ENCODE peak calls at places on chromosomes 13 and 19, in nine cellular contexts. One of them, this sample, is unnamed.

GRCh38 chr13:110308377-110309158 is 1.5 kb downstream of the COL4A2 start:
- DNase-seq in osteoblast: peak
- DNase-seq in WTC11: peak
- DNase-seq in lower lobe of right lung: no peak
- DNase-seq in fibroblast of pulmonary artery: peak
- DNase-seq in prostate gland: no peak
- DNase-seq in PC-9: no peak
- DNase-seq in breast epithelium: no peak
- DNase-seq in psoas muscle: no peak
- DNase-seq in this sample: peak

GRCh38 chr19:3253270-3253669 is 28.8 kb downstream of the CELF5 start:
- DNase-seq in osteoblast: peak
- DNase-seq in WTC11: no peak
- DNase-seq in lower lobe of right lung: no peak
- DNase-seq in fibroblast of pulmonary artery: no peak
- DNase-seq in prostate gland: no peak
- DNase-seq in PC-9: no peak
- DNase-seq in breast epithelium: no peak
- DNase-seq in psoas muscle: no peak
- DNase-seq in this sample: no peak

GRCh38 chr19:46017874-46018675 is 4.8 kb downstream of the PGLYRP1 start:
- DNase-seq in osteoblast: no peak
- DNase-seq in WTC11: no peak
- DNase-seq in lower lobe of right lung: no peak
- DNase-seq in fibroblast of pulmonary artery: no peak
- DNase-seq in prostate gland: no peak
- DNase-seq in PC-9: no peak
- DNase-seq in breast epithelium: no peak
- DNase-seq in psoas muscle: no peak
- DNase-seq in this sample: no peak

GRCh38 chr19:44747739-44748425 is 626 bp upstream of the BCL3 start:
- DNase-seq in osteoblast: peak
- DNase-seq in WTC11: no peak
- DNase-seq in lower lobe of right lung: peak
- DNase-seq in fibroblast of pulmonary artery: peak
- DNase-seq in prostate gland: no peak
- DNase-seq in PC-9: peak
- DNase-seq in breast epithelium: no peak
- DNase-seq in psoas muscle: peak
- DNase-seq in this sample: peak

GRCh38 chr19:460877-461609 is at the start of gene SHC2:
- DNase-seq in osteoblast: no peak
- DNase-seq in WTC11: no peak
- DNase-seq in lower lobe of right lung: no peak
- DNase-seq in fibroblast of pulmonary artery: no peak
- DNase-seq in prostate gland: peak
- DNase-seq in PC-9: no peak
- DNase-seq in breast epithelium: no peak
- DNase-seq in psoas muscle: peak
- DNase-seq in this sample: no peak

GRCh38 chr19:48654299-48655059 is 8.5 kb upstream of the CA11 start:
- DNase-seq in osteoblast: peak
- DNase-seq in WTC11: no peak
- DNase-seq in lower lobe of right lung: no peak
- DNase-seq in fibroblast of pulmonary artery: no peak
- DNase-seq in prostate gland: no peak
- DNase-seq in PC-9: no peak
- DNase-seq in breast epithelium: no peak
- DNase-seq in psoas muscle: no peak
- DNase-seq in this sample: no peak

GRCh38 chr13:95440441-95441088 is 112.0 kb upstream of the CLDN10 start:
- DNase-seq in osteoblast: no peak
- DNase-seq in WTC11: no peak
- DNase-seq in lower lobe of right lung: no peak
- DNase-seq in fibroblast of pulmonary artery: peak
- DNase-seq in prostate gland: no peak
- DNase-seq in PC-9: no peak
- DNase-seq in breast epithelium: no peak
- DNase-seq in psoas muscle: no peak
- DNase-seq in this sample: no peak

GRCh38 chr13:98965325-98965724 is 12.5 kb downstream of the DOCK9 start:
- DNase-seq in osteoblast: no peak
- DNase-seq in WTC11: no peak
- DNase-seq in lower lobe of right lung: no peak
- DNase-seq in fibroblast of pulmonary artery: no peak
- DNase-seq in prostate gland: no peak
- DNase-seq in PC-9: no peak
- DNase-seq in breast epithelium: no peak
- DNase-seq in psoas muscle: no peak
- DNase-seq in this sample: no peak

GRCh38 chr19:597406-598315 is 8.0 kb downstream of the HCN2 start:
- DNase-seq in osteoblast: no peak
- DNase-seq in WTC11: no peak
- DNase-seq in lower lobe of right lung: no peak
- DNase-seq in fibroblast of pulmonary artery: no peak
- DNase-seq in prostate gland: no peak
- DNase-seq in PC-9: no peak
- DNase-seq in breast epithelium: no peak
- DNase-seq in psoas muscle: no peak
- DNase-seq in this sample: no peak

GRCh38 chr13:49113526-49114286 is 106.4 kb upstream of the MLNR start:
- DNase-seq in osteoblast: no peak
- DNase-seq in WTC11: no peak
- DNase-seq in lower lobe of right lung: no peak
- DNase-seq in fibroblast of pulmonary artery: peak
- DNase-seq in prostate gland: no peak
- DNase-seq in PC-9: peak
- DNase-seq in breast epithelium: no peak
- DNase-seq in psoas muscle: no peak
- DNase-seq in this sample: peak

GRCh38 chr19:43798546-43799409 is 3.5 kb downstream of the LYPD5 start:
- DNase-seq in osteoblast: no peak
- DNase-seq in WTC11: peak
- DNase-seq in lower lobe of right lung: peak
- DNase-seq in fibroblast of pulmonary artery: no peak
- DNase-seq in prostate gland: peak
- DNase-seq in PC-9: peak
- DNase-seq in breast epithelium: peak
- DNase-seq in psoas muscle: peak
- DNase-seq in this sample: peak

GRCh38 chr19:21850636-21851255 is 14.8 kb upstream of the ZNF43 start:
- DNase-seq in osteoblast: no peak
- DNase-seq in WTC11: no peak
- DNase-seq in lower lobe of right lung: no peak
- DNase-seq in fibroblast of pulmonary artery: no peak
- DNase-seq in prostate gland: no peak
- DNase-seq in PC-9: no peak
- DNase-seq in breast epithelium: no peak
- DNase-seq in psoas muscle: no peak
- DNase-seq in this sample: no peak

GRCh38 chr19:8238251-8238650 is 29.1 kb downstream of the CERS4 start:
- DNase-seq in osteoblast: peak
- DNase-seq in WTC11: no peak
- DNase-seq in lower lobe of right lung: no peak
- DNase-seq in fibroblast of pulmonary artery: no peak
- DNase-seq in prostate gland: no peak
- DNase-seq in PC-9: no peak
- DNase-seq in breast epithelium: no peak
- DNase-seq in psoas muscle: no peak
- DNase-seq in this sample: no peak

GRCh38 chr19:57465680-57466381 is 8.9 kb upstream of the VN1R1 start:
- DNase-seq in osteoblast: no peak
- DNase-seq in WTC11: peak
- DNase-seq in lower lobe of right lung: no peak
- DNase-seq in fibroblast of pulmonary artery: peak
- DNase-seq in prostate gland: no peak
- DNase-seq in PC-9: peak
- DNase-seq in breast epithelium: no peak
- DNase-seq in psoas muscle: no peak
- DNase-seq in this sample: peak
- TF ChIP-seq CTCF in osteoblast: peak
- TF ChIP-seq CTCF in WTC11: peak
- TF ChIP-seq CTCF in lower lobe of right lung: peak
- TF ChIP-seq CTCF in fibroblast of pulmonary artery: peak
- TF ChIP-seq CTCF in prostate gland: no peak
- TF ChIP-seq CTCF in PC-9: peak
- TF ChIP-seq CTCF in breast epithelium: no peak
- TF ChIP-seq CTCF in psoas muscle: no peak
- TF ChIP-seq CTCF in this sample: peak

GRCh38 chr19:19523177-19523576 is 5.5 kb upstream of the YJEFN3 start:
- DNase-seq in osteoblast: no peak
- DNase-seq in WTC11: no peak
- DNase-seq in lower lobe of right lung: no peak
- DNase-seq in fibroblast of pulmonary artery: no peak
- DNase-seq in prostate gland: no peak
- DNase-seq in PC-9: no peak
- DNase-seq in breast epithelium: no peak
- DNase-seq in psoas muscle: no peak
- DNase-seq in this sample: no peak
- TF ChIP-seq CTCF in osteoblast: no peak
- TF ChIP-seq CTCF in WTC11: no peak
- TF ChIP-seq CTCF in lower lobe of right lung: no peak
- TF ChIP-seq CTCF in fibroblast of pulmonary artery: no peak
- TF ChIP-seq CTCF in prostate gland: no peak
- TF ChIP-seq CTCF in PC-9: no peak
- TF ChIP-seq CTCF in breast epithelium: no peak
- TF ChIP-seq CTCF in psoas muscle: no peak
- TF ChIP-seq CTCF in this sample: no peak

GRCh38 chr19:38849746-38850230 is at the start of gene HNRNPL:
- DNase-seq in osteoblast: peak
- DNase-seq in WTC11: peak
- DNase-seq in lower lobe of right lung: peak
- DNase-seq in fibroblast of pulmonary artery: no peak
- DNase-seq in prostate gland: no peak
- DNase-seq in PC-9: no peak
- DNase-seq in breast epithelium: peak
- DNase-seq in psoas muscle: peak
- DNase-seq in this sample: no peak

GRCh38 chr19:38851622-38852230 is 1.9 kb upstream of the HNRNPL start:
- DNase-seq in osteoblast: peak
- DNase-seq in WTC11: peak
- DNase-seq in lower lobe of right lung: peak
- DNase-seq in fibroblast of pulmonary artery: peak
- DNase-seq in prostate gland: peak
- DNase-seq in PC-9: peak
- DNase-seq in breast epithelium: peak
- DNase-seq in psoas muscle: peak
- DNase-seq in this sample: peak

GRCh38 chr19:38850231-38850975 is 617 bp upstream of the HNRNPL start:
- DNase-seq in osteoblast: peak
- DNase-seq in WTC11: peak
- DNase-seq in lower lobe of right lung: peak
- DNase-seq in fibroblast of pulmonary artery: peak
- DNase-seq in prostate gland: peak
- DNase-seq in PC-9: peak
- DNase-seq in breast epithelium: peak
- DNase-seq in psoas muscle: peak
- DNase-seq in this sample: peak

GRCh38 chr19:38852231-38853044 is 2.7 kb upstream of the HNRNPL start:
- DNase-seq in osteoblast: peak
- DNase-seq in WTC11: peak
- DNase-seq in lower lobe of right lung: peak
- DNase-seq in fibroblast of pulmonary artery: peak
- DNase-seq in prostate gland: peak
- DNase-seq in PC-9: peak
- DNase-seq in breast epithelium: peak
- DNase-seq in psoas muscle: peak
- DNase-seq in this sample: peak

GRCh38 chr19:38850976-38851621 is 1.3 kb upstream of the HNRNPL start:
- DNase-seq in osteoblast: peak
- DNase-seq in WTC11: peak
- DNase-seq in lower lobe of right lung: peak
- DNase-seq in fibroblast of pulmonary artery: no peak
- DNase-seq in prostate gland: no peak
- DNase-seq in PC-9: no peak
- DNase-seq in breast epithelium: no peak
- DNase-seq in psoas muscle: no peak
- DNase-seq in this sample: no peak
- TF ChIP-seq CTCF in osteoblast: peak
- TF ChIP-seq CTCF in WTC11: no peak
- TF ChIP-seq CTCF in lower lobe of right lung: no peak
- TF ChIP-seq CTCF in fibroblast of pulmonary artery: no peak
- TF ChIP-seq CTCF in prostate gland: no peak
- TF ChIP-seq CTCF in PC-9: no peak
- TF ChIP-seq CTCF in breast epithelium: no peak
- TF ChIP-seq CTCF in psoas muscle: no peak
- TF ChIP-seq CTCF in this sample: no peak

DNA sequence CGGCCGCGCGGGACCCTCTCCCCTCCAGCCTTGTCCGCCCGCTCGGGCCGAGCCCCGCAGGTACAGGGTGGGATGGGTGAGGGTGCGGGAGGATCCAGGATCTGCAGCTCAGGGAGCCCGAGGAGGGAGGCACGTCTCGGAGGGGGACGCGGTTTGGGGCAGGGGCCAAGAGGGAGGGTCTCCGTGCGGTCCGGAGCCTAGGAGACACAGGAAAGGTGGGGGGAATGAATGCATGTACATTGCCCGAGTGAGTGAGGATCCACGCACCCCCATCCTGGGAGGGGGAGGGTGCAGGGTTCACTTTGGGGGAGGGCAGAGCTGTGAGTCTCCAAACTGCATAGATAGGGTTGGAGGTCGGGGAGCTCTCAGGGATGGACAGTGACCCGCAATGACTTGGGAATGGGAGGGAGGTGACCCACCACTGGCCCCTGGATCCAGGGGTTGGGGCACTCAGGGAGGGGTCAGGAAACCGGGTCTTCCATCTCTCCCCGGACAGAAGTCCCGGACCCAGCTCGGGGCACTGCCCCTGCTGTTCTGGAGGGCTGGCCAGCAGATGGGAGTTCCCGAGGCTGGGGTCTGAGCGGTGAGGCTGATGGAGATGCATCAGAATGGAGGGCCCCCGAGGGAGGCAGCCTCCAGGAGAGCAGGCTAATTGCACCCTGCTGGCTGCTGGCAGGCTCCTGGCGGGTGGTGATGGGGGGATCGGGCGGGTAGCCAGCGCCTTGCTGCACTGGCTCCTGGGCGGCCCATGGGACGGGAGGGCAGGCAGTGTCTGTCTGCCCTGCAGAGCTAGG is 548 bp downstream of the KCNN1 start:
- DNase-seq in osteoblast: peak
- DNase-seq in WTC11: no peak
- DNase-seq in lower lobe of right lung: no peak
- DNase-seq in fibroblast of pulmonary artery: no peak
- DNase-seq in prostate gland: no peak
- DNase-seq in PC-9: no peak
- DNase-seq in breast epithelium: no peak
- DNase-seq in psoas muscle: no peak
- DNase-seq in this sample: no peak
- TF ChIP-seq CTCF in osteoblast: no peak
- TF ChIP-seq CTCF in WTC11: no peak
- TF ChIP-seq CTCF in lower lobe of right lung: no peak
- TF ChIP-seq CTCF in fibroblast of pulmonary artery: no peak
- TF ChIP-seq CTCF in prostate gland: no peak
- TF ChIP-seq CTCF in PC-9: no peak
- TF ChIP-seq CTCF in breast epithelium: no peak
- TF ChIP-seq CTCF in psoas muscle: no peak
- TF ChIP-seq CTCF in this sample: no peak

This sample was measured in MCF 10A.